ENCODE peak calls at places on chromosomes 16 and 17, in ten cellular contexts. B is heart left ventricle, P is GM12891, C is HFFc6, N is Kasumi-1, L is globus pallidus, X is type B pancreatic cell, H is bronchial epithelial cell, U is AG09319, J is ovary. Y is an unnamed sample.

GRCh38 chr17:79988163-79988971 is 47.3 kb downstream of the TBC1D16 start:
- DNase-seq in N (no peak), X (no peak), U (peak; percentile 59), L (no peak), B (no peak), J (peak; percentile 89), P (no peak), H (peak; percentile 44), C (peak; percentile 70), Y (peak; percentile 91)

GRCh38 chr16:73048292-73049050 is 543 bp upstream of the ZFHX3 start:
- DNase-seq in U (no peak), C (peak; percentile 40), H (no peak), B (peak; percentile 79), L (no peak), X (no peak), P (no peak), N (no peak), J (peak; percentile 66), Y (no peak)

GRCh38 chr17:65277576-65277975 is 140.4 kb downstream of the RGS9 start:
- DNase-seq in L (no peak), N (no peak), U (no peak), X (peak; percentile 16), H (no peak), C (no peak), B (no peak), J (no peak), P (no peak), Y (no peak)

GRCh38 chr17:37176683-37177082 is 199.1 kb upstream of the C17orf78 start:
- DNase-seq in X (no peak), J (no peak), P (no peak), H (peak; percentile 84), C (peak; percentile 39), B (no peak), L (peak; percentile 51), N (no peak), U (no peak), Y (peak; percentile 88)

GRCh38 chr17:34252138-34252889 is 2.8 kb upstream of the CCL2 start:
- DNase-seq in B (peak; percentile 98), J (peak; percentile 95), H (peak; percentile 16), N (peak; percentile 94), X (no peak), U (peak; percentile 83), P (peak; percentile 21), C (peak; percentile 82), L (peak; percentile 66), Y (peak; percentile 96)

GRCh38 chr16:20904507-20905079 is 4.0 kb downstream of the LYRM1 start:
- DNase-seq in H (peak; percentile 69), U (no peak), J (no peak), L (no peak), B (no peak), X (no peak), N (peak; percentile 79), C (peak; percentile 71), P (peak; percentile 20), Y (peak; percentile 68)

GRCh38 chr16:27350006-27350405 is 36.2 kb downstream of the IL4R start:
- DNase-seq in J (no peak), L (no peak), B (no peak), P (no peak), U (no peak), C (no peak), N (no peak), X (no peak), H (no peak), Y (no peak)

GRCh38 chr16:31471875-31472558 is at the start of gene TGFB1I1:
- DNase-seq in L (no peak), C (peak; percentile 59), X (no peak), U (peak; percentile 72), P (no peak), H (peak; percentile 32), J (peak; percentile 89), B (peak; percentile 81), N (no peak), Y (no peak)

GRCh38 chr17:82017612-82018151 is 5.0 kb downstream of the CENPX start:
- DNase-seq in J (no peak), X (no peak), B (no peak), L (no peak), N (no peak), C (no peak), U (no peak), H (no peak), P (no peak), Y (no peak)

GRCh38 chr17:78484300-78485159 is 92.7 kb downstream of the DNAH17 start:
- DNase-seq in L (peak; percentile 56), J (no peak), X (no peak), U (no peak), H (no peak), N (peak; percentile 50), B (no peak), P (peak; percentile 96), C (no peak), Y (no peak)

GRCh38 chr16:11401161-11402050 is 56.1 kb downstream of the RMI2 start:
- DNase-seq in U (no peak), C (no peak), B (peak; percentile 73), N (no peak), P (no peak), J (peak; percentile 66), X (no peak), L (no peak), H (no peak), Y (peak; percentile 5)

GRCh38 chr17:33233855-33234228 is 59.3 kb downstream of the ASIC2 start:
- DNase-seq in C (no peak), X (no peak), L (no peak), P (no peak), B (no peak), H (no peak), N (no peak), J (peak; percentile 41), U (no peak), Y (peak; percentile 36)

GRCh38 chr17:7293131-7293557 is 1.3 kb downstream of the YBX2 start:
- DNase-seq in N (no peak), J (peak; percentile 58), P (no peak), L (no peak), H (no peak), C (no peak), U (no peak), B (no peak), X (no peak), Y (peak; percentile 76)

GRCh38 chr16:28192811-28193529 is 18.8 kb downstream of the XPO6 start:
- DNase-seq in U (no peak), J (no peak), H (peak; percentile 25), L (no peak), P (peak; percentile 35), X (no peak), N (peak; percentile 57), B (no peak), C (no peak), Y (no peak)

GRCh38 chr16:49932449-49932848 is 76.5 kb upstream of the ZNF423 start:
- DNase-seq in X (no peak), B (no peak), C (no peak), H (no peak), P (no peak), N (no peak), L (no peak), U (no peak), J (no peak), Y (no peak)

GRCh38 chr17:1645207-1646171 is at the start of gene SCARF1:
- DNase-seq in J (no peak), P (no peak), C (no peak), L (no peak), X (no peak), H (no peak), B (peak; percentile 81), U (no peak), N (peak; percentile 39), Y (no peak)

GRCh38 chr17:74873036-74873873 is 461 bp upstream of the FDXR start:
- DNase-seq in N (peak; percentile 100), H (peak; percentile 97), U (peak; percentile 100), J (peak; percentile 100), X (peak; percentile 99), C (peak; percentile 100), B (peak; percentile 99), P (peak; percentile 99), L (peak; percentile 100), Y (peak; percentile 99)

GRCh38 chr17:34393401-34393800 is 30.4 kb upstream of the CCL1 start:
- DNase-seq in N (no peak), U (no peak), L (no peak), J (no peak), H (no peak), P (no peak), X (no peak), C (no peak), B (no peak), Y (no peak)

GRCh38 chr17:65519471-65519870 is 42.0 kb downstream of the AXIN2 start:
- DNase-seq in L (no peak), B (no peak), X (no peak), C (no peak), H (no peak), N (no peak), P (no peak), J (no peak), U (no peak), Y (no peak)

GRCh38 chr17:8832711-8833352 is 33.7 kb upstream of the MFSD6L start:
- DNase-seq in N (no peak), U (no peak), X (peak; percentile 67), J (no peak), H (no peak), L (no peak), C (no peak), P (peak; percentile 56), B (no peak), Y (no peak)

GRCh38 chr16:3702082-3702481 is 15.2 kb downstream of the TRAP1 start:
- DNase-seq in X (no peak), H (no peak), L (no peak), B (peak; percentile 3), P (no peak), N (no peak), U (no peak), C (no peak), J (no peak), Y (no peak)

GRCh38 chr17:79431175-79431574 is 179.7 kb downstream of the RBFOX3 start:
- DNase-seq in U (no peak), N (no peak), B (no peak), P (no peak), C (no peak), H (no peak), J (no peak), X (no peak), L (no peak), Y (no peak)